ENCODE peak calls at places on chromosomes 6 and 20, in ten cellular contexts. M is heart right ventricle, O is left lung, C is HCT116, F is GM23338, V is heart left ventricle, U is endodermal cell, B is body of pancreas, K is left ventricle myocardium inferior, J is ovary. D is an unnamed sample. For H3K4me1 and H3K27me3, the result is how much of the 10 kb centered on the place peaks cover.

GRCh38 chr20:9408422-9409300 is 105.7 kb upstream of the LAMP5 start:
- DNase-seq in M (no peak), O (no peak), C (no peak), F (no peak), V (no peak), U (no peak), B (no peak), K (no peak), J (no peak), D (no peak)

GRCh38 chr6:89792881-89793280 is 26.7 kb downstream of the MDN1 start:
- DNase-seq in M (no peak), O (no peak), C (peak), F (peak), V (no peak), U (peak), B (no peak), K (no peak), J (no peak), D (no peak)

GRCh38 chr6:37669306-37669705 is 28.4 kb downstream of the MDGA1 start:
- DNase-seq in M (no peak), O (no peak), C (no peak), F (no peak), V (no peak), U (no peak), B (no peak), K (no peak), J (no peak), D (no peak)

GRCh38 chr20:32544893-32545840 is 40.0 kb downstream of the NOL4L start:
- DNase-seq in M (no peak), O (peak), C (no peak), F (no peak), V (no peak), U (no peak), B (no peak), K (no peak), J (no peak), D (no peak)

GRCh38 chr6:72844614-72845013 is 222.8 kb downstream of the KCNQ5 start:
- DNase-seq in M (no peak), O (no peak), C (no peak), F (no peak), V (no peak), U (no peak), B (no peak), K (no peak), J (no peak), D (no peak)

GRCh38 chr20:51525241-51526104 is 17.0 kb downstream of the NFATC2 start:
- DNase-seq in M (peak), O (no peak), C (no peak), F (no peak), V (no peak), U (no peak), B (no peak), K (no peak), J (no peak), D (no peak)

GRCh38 chr6:163335671-163336545 is 78.6 kb upstream of the QKI start:
- DNase-seq in M (peak), O (no peak), C (no peak), F (peak), V (peak), U (no peak), B (no peak), K (peak), J (peak), D (peak)

GRCh38 chr6:33343953-33344611 is 26.5 kb upstream of the ZBTB22 start:
- DNase-seq in M (no peak), O (no peak), C (no peak), F (no peak), V (no peak), U (no peak), B (no peak), K (no peak), J (no peak), D (no peak)

GRCh38 chr20:47205577-47206123 is 150.8 kb downstream of the ZMYND8 start:
- DNase-seq in M (peak), O (peak), C (peak), F (peak), V (peak), U (peak), B (peak), K (peak), J (no peak), D (peak)

GRCh38 chr6:127923135-127923534 is 22.3 kb upstream of the THEMIS start:
- DNase-seq in M (no peak), O (no peak), C (no peak), F (no peak), V (no peak), U (no peak), B (no peak), K (no peak), J (no peak), D (no peak)

GRCh38 chr6:93416575-93417420 is 2.6 kb downstream of the EPHA7 start:
- DNase-seq in M (peak), O (peak), C (no peak), F (peak), V (peak), U (peak), B (no peak), K (peak), J (peak), D (peak)

GRCh38 chr6:91167846-91168245 is 581.0 kb upstream of the MAP3K7 start:
- DNase-seq in M (no peak), O (no peak), C (no peak), F (no peak), V (no peak), U (peak), B (no peak), K (no peak), J (no peak), D (no peak)

GRCh38 chr6:84150680-84151079 is 76.8 kb downstream of the CEP162 start:
- DNase-seq in M (no peak), O (no peak), C (no peak), F (no peak), V (no peak), U (no peak), B (no peak), K (no peak), J (no peak), D (no peak)

GRCh38 chr20:35260426-35260825 is 17.5 kb downstream of the MMP24OS start:
- DNase-seq in M (no peak), O (no peak), C (no peak), F (no peak), V (no peak), U (peak), B (no peak), K (no peak), J (no peak), D (no peak)

GRCh38 chr6:1997702-1998101 is 247.7 kb downstream of the GMDS start:
- DNase-seq in M (no peak), O (no peak), C (no peak), F (no peak), V (no peak), U (no peak), B (no peak), K (no peak), J (no peak), D (no peak)

GRCh38 chr6:47922391-47922790 is 140.6 kb downstream of the OPN5 start:
- DNase-seq in M (no peak), O (no peak), C (no peak), F (peak), V (no peak), U (peak), B (no peak), K (no peak), J (no peak), D (no peak)

GRCh38 chr6:34546551-34547321 is 9.4 kb downstream of the SPDEF start:
- DNase-seq in M (peak), O (no peak), C (no peak), F (no peak), V (peak), U (no peak), B (peak), K (peak), J (peak), D (peak)

GRCh38 chr6:138328210-138328609 is 49.5 kb upstream of the SMIM28 start:
- DNase-seq in M (no peak), O (no peak), C (no peak), F (no peak), V (no peak), U (no peak), B (no peak), K (no peak), J (no peak), D (no peak)

GRCh38 chr6:157226026-157226639 is 97.2 kb downstream of the TMEM242 start:
- DNase-seq in M (peak), O (no peak), C (no peak), F (no peak), V (no peak), U (no peak), B (no peak), K (no peak), J (peak), D (no peak)

GRCh38 chr6:35092362-35093117 is 48.6 kb downstream of the TCP11 start:
- DNase-seq in M (no peak), O (no peak), C (no peak), F (no peak), V (no peak), U (no peak), B (no peak), K (no peak), J (no peak), D (no peak)

GRCh38 chr20:50720582-50720981 is 10.8 kb upstream of the PARD6B start:
- DNase-seq in M (no peak), O (no peak), C (no peak), F (no peak), V (no peak), U (no peak), B (no peak), K (no peak), J (no peak), D (no peak)

GRCh38 chr6:7106752-7107577 is 796 bp upstream of the RREB1 start:
- DNase-seq in M (peak), O (peak), C (no peak), F (peak), V (peak), U (peak), B (peak), K (peak), J (peak), D (peak)

GRCh38 chr20:1838479-1839279 is 56.5 kb upstream of the SIRPA start:
- DNase-seq in M (no peak), O (no peak), C (no peak), F (peak), V (no peak), U (no peak), B (no peak), K (no peak), J (no peak), D (no peak)

GRCh38 chr20:1334761-1335160 is 5.8 kb upstream of the SDCBP2 start:
- DNase-seq in M (no peak), O (no peak), C (peak), F (peak), V (no peak), U (peak), B (no peak), K (no peak), J (peak), D (no peak)

GRCh38 chr6:154412106-154412820 is 55.7 kb upstream of the IPCEF1 start:
- DNase-seq in M (no peak), O (no peak), C (no peak), F (no peak), V (no peak), U (no peak), B (no peak), K (no peak), J (no peak), D (no peak)

GRCh38 chr6:169070506-169071176 is 183.0 kb downstream of the THBS2 start:
- DNase-seq in M (peak), O (no peak), C (peak), F (no peak), V (peak), U (no peak), B (peak), K (peak), J (peak), D (no peak)

GRCh38 chr6:37279366-37280134 is 21.6 kb upstream of the TMEM217 start:
- DNase-seq in M (no peak), O (no peak), C (no peak), F (no peak), V (no peak), U (no peak), B (no peak), K (no peak), J (no peak), D (no peak)

GRCh38 chr6:132511159-132511835 is 1.6 kb downstream of the STX7 start:
- DNase-seq in M (no peak), O (no peak), C (no peak), F (no peak), V (no peak), U (no peak), B (no peak), K (no peak), J (no peak), D (no peak)

GRCh38 chr6:26032387-26033131 is 54.7 kb upstream of the HFE start:
- DNase-seq in M (no peak), O (no peak), C (no peak), F (peak), V (no peak), U (peak), B (no peak), K (no peak), J (no peak), D (no peak)

GRCh38 chr6:47319382-47319781 is 9.7 kb upstream of the TNFRSF21 start:
- DNase-seq in M (no peak), O (no peak), C (no peak), F (no peak), V (no peak), U (no peak), B (no peak), K (no peak), J (no peak), D (no peak)

GRCh38 chr20:2210646-2211556 is 84.9 kb upstream of the TGM3 start:
- DNase-seq in M (peak), O (no peak), C (no peak), F (peak), V (peak), U (peak), B (no peak), K (peak), J (no peak), D (peak)

GRCh38 chr6:44232676-44233559 is 9.5 kb downstream of the SLC29A1 start:
- DNase-seq in M (no peak), O (peak), C (no peak), F (no peak), V (peak), U (no peak), B (no peak), K (no peak), J (no peak), D (peak)

GRCh38 chr20:48652961-48653705 is 174.7 kb downstream of the PREX1 start:
- DNase-seq in M (no peak), O (no peak), C (no peak), F (no peak), V (no peak), U (no peak), B (no peak), K (no peak), J (no peak), D (peak)

GRCh38 chr20:4637081-4637797 is 84.5 kb upstream of the PRND start:
- DNase-seq in M (no peak), O (no peak), C (no peak), F (no peak), V (no peak), U (no peak), B (no peak), K (no peak), J (no peak), D (no peak)

GRCh38 chr6:136117081-136117480 is 133.0 kb downstream of the MTFR2 start:
- DNase-seq in M (no peak), O (no peak), C (no peak), F (no peak), V (no peak), U (no peak), B (no peak), K (no peak), J (no peak), D (no peak)

GRCh38 chr6:18327621-18328548 is 59.3 kb upstream of the RNF144B start:
- DNase-seq in M (no peak), O (peak), C (no peak), F (peak), V (peak), U (peak), B (no peak), K (no peak), J (no peak), D (peak)

GRCh38 chr6:44002591-44003344 is 124.5 kb downstream of the MRPL14 start:
- DNase-seq in M (peak), O (peak), C (no peak), F (peak), V (peak), U (peak), B (peak), K (peak), J (peak), D (peak)

GRCh38 chr6:110881929-110882629 is 7.5 kb downstream of the AMD1 start:
- DNase-seq in M (no peak), O (no peak), C (no peak), F (no peak), V (no peak), U (no peak), B (no peak), K (no peak), J (no peak), D (no peak)
- H3K4me1 ChIP-seq in M (half or more), O (half or more), C (under half), F (half or more), V (half or more), U (under half), B (half or more), K (half or more), J (under half), D (half or more)

GRCh38 chr6:28211840-28212509 is 13.1 kb upstream of the ZSCAN9 start:
- DNase-seq in M (no peak), O (no peak), C (no peak), F (peak), V (no peak), U (peak), B (no peak), K (no peak), J (no peak), D (no peak)
- H3K27me3 ChIP-seq in M (half or more), O (half or more), C (under half), F (half or more), V (half or more), U (half or more), B (under half), K (half or more), J (under half), D (half or more)

GRCh38 chr20:53581444-53582311 is 12.0 kb downstream of the ZNF217 start:
- DNase-seq in M (no peak), O (no peak), C (no peak), F (no peak), V (peak), U (no peak), B (no peak), K (no peak), J (no peak), D (peak)

GRCh38 chr20:53579266-53579580 is 14.4 kb downstream of the ZNF217 start:
- DNase-seq in M (no peak), O (no peak), C (no peak), F (no peak), V (no peak), U (no peak), B (no peak), K (no peak), J (no peak), D (no peak)

GRCh38 chr20:53578492-53579222 is 15.0 kb downstream of the ZNF217 start:
- DNase-seq in M (peak), O (no peak), C (peak), F (peak), V (no peak), U (peak), B (peak), K (no peak), J (peak), D (no peak)

GRCh38 chr20:53579581-53580375 is 13.9 kb downstream of the ZNF217 start:
- DNase-seq in M (no peak), O (no peak), C (no peak), F (no peak), V (no peak), U (no peak), B (no peak), K (no peak), J (no peak), D (peak)

DNA sequence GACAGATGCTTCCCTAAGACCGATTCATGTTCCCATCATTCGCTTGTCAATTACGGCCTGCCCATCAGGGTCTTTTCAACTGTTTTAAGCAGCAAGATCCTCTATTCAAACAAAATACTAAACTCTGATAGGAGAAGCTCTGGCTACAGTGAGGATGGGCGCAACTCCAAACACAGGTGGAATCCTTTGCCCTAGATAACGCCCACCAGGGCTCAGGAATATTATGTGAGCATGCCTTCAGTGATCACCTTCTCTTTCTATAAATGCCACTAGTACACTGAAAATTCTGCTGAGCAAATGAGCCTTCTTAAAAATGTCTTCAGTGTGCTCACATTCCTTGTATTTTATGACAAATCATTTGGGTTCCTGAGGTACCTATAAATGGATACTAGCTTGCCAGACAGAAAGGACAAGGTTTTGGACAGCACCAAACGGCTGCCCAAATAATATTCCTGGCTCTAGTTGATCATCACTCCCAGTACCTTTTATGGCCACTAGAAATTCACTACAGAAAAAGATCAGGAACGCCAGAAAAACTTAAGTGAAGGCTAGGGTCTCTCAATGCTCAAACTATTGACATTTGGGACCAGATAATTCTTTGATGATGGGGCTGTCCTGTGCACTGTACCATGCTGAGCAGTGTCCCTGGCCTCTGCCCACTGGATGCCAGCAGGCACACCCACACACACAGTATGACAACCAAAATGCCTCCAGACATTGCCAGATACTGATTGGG is 13.1 kb downstream of the ZNF217 start:
- DNase-seq in M (no peak), O (no peak), C (no peak), F (no peak), V (no peak), U (no peak), B (no peak), K (no peak), J (no peak), D (no peak)
- TF ChIP-seq CTCF in M (no peak), O (no peak), C (no peak), F (peak), V (no peak), U (peak), B (peak), K (peak), J (peak), D (no peak)

DNA sequence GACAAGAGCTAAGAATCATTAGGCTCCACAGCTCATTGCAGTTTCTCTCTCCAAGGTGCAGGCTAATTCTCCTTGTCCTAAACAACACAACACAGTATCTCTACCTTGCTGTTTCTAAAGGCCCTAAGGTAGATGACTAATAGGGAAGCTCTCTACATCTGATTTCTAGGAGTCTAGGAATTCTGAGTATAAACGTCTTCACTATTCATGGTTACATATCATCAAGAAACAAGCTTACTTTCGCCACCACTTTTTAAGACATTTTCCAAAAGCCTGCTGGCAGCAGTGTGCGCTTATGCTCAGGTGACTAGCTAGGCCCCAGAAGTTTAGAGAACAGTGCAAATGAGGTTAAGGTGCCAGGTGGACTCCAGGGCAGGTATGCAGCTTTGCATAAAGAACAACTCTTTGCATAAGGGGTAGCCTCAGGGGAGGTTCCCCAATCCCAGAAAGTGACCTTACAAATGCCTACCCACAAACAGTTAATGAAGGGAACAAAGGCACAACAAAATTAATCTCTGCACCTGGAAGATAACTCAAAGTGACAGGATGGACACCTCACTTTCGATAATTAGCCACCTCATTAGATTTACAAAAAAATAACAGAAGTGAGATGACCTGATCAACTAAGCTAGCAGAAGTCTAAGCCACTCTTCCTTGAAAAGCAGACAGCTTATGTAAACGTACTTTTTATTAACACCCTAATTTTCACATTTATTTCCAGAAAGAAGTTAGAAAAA is 20.1 kb downstream of the B4GALT5 start:
- DNase-seq in M (no peak), O (no peak), C (no peak), F (no peak), V (no peak), U (no peak), B (no peak), K (no peak), J (no peak), D (no peak)
- H3K4me1 ChIP-seq in M (half or more), O (half or more), C (half or more), F (half or more), V (half or more), U (under half), B (half or more), K (half or more), J (under half), D (half or more)

DNA sequence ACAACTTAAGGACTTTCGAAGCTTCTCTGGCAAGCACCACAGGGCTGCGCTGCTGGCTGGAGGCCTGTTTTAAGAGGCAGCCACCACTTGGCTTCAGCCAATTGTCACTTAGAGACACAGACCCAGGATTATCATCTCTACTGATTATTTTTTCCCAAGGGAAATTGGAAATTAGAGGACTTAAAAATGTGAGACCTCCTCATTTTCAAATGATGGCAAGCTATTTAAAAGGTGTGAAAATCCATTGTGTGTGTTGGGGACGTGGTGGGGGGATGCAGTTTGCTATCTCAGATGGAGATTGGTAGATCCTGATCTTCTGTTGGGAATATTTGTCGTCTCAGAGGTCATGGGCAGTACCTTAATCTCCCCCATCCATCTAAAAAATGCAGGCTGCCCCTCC is 11.3 kb downstream of the ARHGAP40 start:
- DNase-seq in M (no peak), O (no peak), C (no peak), F (no peak), V (no peak), U (peak), B (no peak), K (no peak), J (no peak), D (no peak)
- H3K27me3 ChIP-seq in M (under half), O (under half), C (under half), F (under half), V (under half), U (under half), B (under half), K (half or more), J (under half), D (under half)

GRCh38 chr6:20746805-20747204 is 212.5 kb downstream of the CDKAL1 start:
- DNase-seq in M (no peak), O (no peak), C (no peak), F (no peak), V (no peak), U (no peak), B (no peak), K (no peak), J (no peak), D (no peak)
- TF ChIP-seq CTCF in M (no peak), O (no peak), C (no peak), F (no peak), V (no peak), U (no peak), B (no peak), K (no peak), J (no peak), D (no peak)